ENCODE peak calls at places on chromosome 17, in seven cellular contexts. K, M, I, U, S, L and J are unnamed samples.

GRCh38 chr17:27530791-27531391 is 74.6 kb downstream of the KSR1 start:
- DNase-seq in K (no peak), M (no peak), I (peak), U (no peak), S (no peak), L (no peak), J (no peak)

GRCh38 chr17:73571524-73572130 is 72.6 kb downstream of the SDK2 start:
- DNase-seq in K (no peak), M (no peak), I (no peak), U (no peak), S (no peak), L (no peak), J (no peak)

GRCh38 chr17:40062347-40063033 is at the start of gene THRA:
- DNase-seq in K (peak), M (no peak), I (peak), U (peak), S (no peak), L (no peak), J (peak)

GRCh38 chr17:9261059-9262029 is 240.0 kb downstream of the NTN1 start:
- DNase-seq in K (no peak), M (no peak), I (no peak), U (no peak), S (no peak), L (no peak), J (no peak)

GRCh38 chr17:8163978-8164814 is 1.4 kb upstream of the VAMP2 start:
- DNase-seq in K (peak), M (no peak), I (no peak), U (peak), S (no peak), L (no peak), J (peak)

GRCh38 chr17:29046440-29046839 is 3.5 kb downstream of the PIPOX start:
- DNase-seq in K (no peak), M (no peak), I (no peak), U (no peak), S (no peak), L (no peak), J (peak)

GRCh38 chr17:33858682-33859081 is 396.4 kb upstream of the CCL2 start:
- DNase-seq in K (no peak), M (no peak), I (no peak), U (no peak), S (no peak), L (no peak), J (no peak)

GRCh38 chr17:28710948-28711722 is 553 bp downstream of the PROCA1 start:
- DNase-seq in K (peak), M (peak), I (peak), U (peak), S (peak), L (peak), J (peak)

GRCh38 chr17:55420776-55421178 is 858 bp downstream of the MMD start:
- DNase-seq in K (peak), M (no peak), I (no peak), U (peak), S (no peak), L (no peak), J (peak)

GRCh38 chr17:75707096-75707720 is 14.1 kb upstream of the ITGB4 start:
- DNase-seq in K (no peak), M (peak), I (peak), U (no peak), S (no peak), L (no peak), J (no peak)

GRCh38 chr17:59342681-59343127 is 11.2 kb downstream of the YPEL2 start:
- DNase-seq in K (peak), M (no peak), I (no peak), U (no peak), S (no peak), L (no peak), J (no peak)

GRCh38 chr17:39393732-39394131 is 7.7 kb downstream of the FBXL20 start:
- DNase-seq in K (no peak), M (no peak), I (peak), U (no peak), S (no peak), L (no peak), J (no peak)

GRCh38 chr17:57889892-57890856 is 40.3 kb upstream of the MRPS23 start:
- DNase-seq in K (no peak), M (no peak), I (peak), U (no peak), S (peak), L (peak), J (peak)

GRCh38 chr17:58335061-58335731 is 6.6 kb upstream of the TSPOAP1 start:
- DNase-seq in K (peak), M (no peak), I (no peak), U (peak), S (no peak), L (no peak), J (no peak)

GRCh38 chr17:82876602-82877391 is 37.0 kb upstream of the ZNF750 start:
- DNase-seq in K (no peak), M (peak), I (peak), U (no peak), S (no peak), L (peak), J (peak)

GRCh38 chr17:44940321-44940720 is 7.3 kb downstream of the KIF18B start:
- DNase-seq in K (no peak), M (no peak), I (peak), U (no peak), S (no peak), L (no peak), J (no peak)

GRCh38 chr17:59151007-59151406 is 4.0 kb downstream of the SKA2 start:
- DNase-seq in K (no peak), M (no peak), I (no peak), U (no peak), S (no peak), L (no peak), J (no peak)